ENCODE peak calls at places on chromosomes 3 and 15, in eight cellular contexts. One of them, this sample, is unnamed.

GRCh38 chr3:19147905-19148767 is at the start of gene KCNH8:
- DNase-seq in A172: no peak
- DNase-seq in stimulated activated CD8-positive, alpha-beta memory T cell treated with anti-CD3 and anti-CD28 coated beads, Interleukin-12 subunit alpha, Interleukin-12 subunit beta, amount 100 ng/mL, for 4 hours: no peak
- DNase-seq in NCI-H187: peak
- DNase-seq in ACHN: no peak
- DNase-seq in hepatocyte: peak
- DNase-seq in pons: peak
- DNase-seq in AG09309: no peak
- DNase-seq in this sample: peak

GRCh38 chr3:139676634-139677197 is 1.1 kb downstream of the NMNAT3 start:
- DNase-seq in A172: no peak
- DNase-seq in stimulated activated CD8-positive, alpha-beta memory T cell treated with anti-CD3 and anti-CD28 coated beads, Interleukin-12 subunit alpha, Interleukin-12 subunit beta, amount 100 ng/mL, for 4 hours: no peak
- DNase-seq in NCI-H187: no peak
- DNase-seq in ACHN: no peak
- DNase-seq in hepatocyte: no peak
- DNase-seq in pons: peak
- DNase-seq in AG09309: no peak
- DNase-seq in this sample: no peak

GRCh38 chr3:74789111-74789510 is 174.7 kb upstream of the CNTN3 start:
- DNase-seq in A172: no peak
- DNase-seq in stimulated activated CD8-positive, alpha-beta memory T cell treated with anti-CD3 and anti-CD28 coated beads, Interleukin-12 subunit alpha, Interleukin-12 subunit beta, amount 100 ng/mL, for 4 hours: no peak
- DNase-seq in NCI-H187: no peak
- DNase-seq in ACHN: no peak
- DNase-seq in hepatocyte: peak
- DNase-seq in pons: no peak
- DNase-seq in AG09309: peak
- DNase-seq in this sample: no peak

GRCh38 chr15:60634815-60635214 is 155.9 kb upstream of the ICE2 start:
- DNase-seq in A172: no peak
- DNase-seq in stimulated activated CD8-positive, alpha-beta memory T cell treated with anti-CD3 and anti-CD28 coated beads, Interleukin-12 subunit alpha, Interleukin-12 subunit beta, amount 100 ng/mL, for 4 hours: no peak
- DNase-seq in NCI-H187: no peak
- DNase-seq in ACHN: no peak
- DNase-seq in hepatocyte: no peak
- DNase-seq in pons: no peak
- DNase-seq in AG09309: no peak
- DNase-seq in this sample: no peak

GRCh38 chr3:71725279-71725991 is at the start of gene EIF4E3:
- DNase-seq in A172: no peak
- DNase-seq in stimulated activated CD8-positive, alpha-beta memory T cell treated with anti-CD3 and anti-CD28 coated beads, Interleukin-12 subunit alpha, Interleukin-12 subunit beta, amount 100 ng/mL, for 4 hours: peak
- DNase-seq in NCI-H187: no peak
- DNase-seq in ACHN: peak
- DNase-seq in hepatocyte: peak
- DNase-seq in pons: no peak
- DNase-seq in AG09309: no peak
- DNase-seq in this sample: no peak

GRCh38 chr3:14502472-14502871 is 37.7 kb downstream of the GRIP2 start:
- DNase-seq in A172: no peak
- DNase-seq in stimulated activated CD8-positive, alpha-beta memory T cell treated with anti-CD3 and anti-CD28 coated beads, Interleukin-12 subunit alpha, Interleukin-12 subunit beta, amount 100 ng/mL, for 4 hours: no peak
- DNase-seq in NCI-H187: no peak
- DNase-seq in ACHN: no peak
- DNase-seq in hepatocyte: no peak
- DNase-seq in pons: no peak
- DNase-seq in AG09309: no peak
- DNase-seq in this sample: no peak

GRCh38 chr3:123661973-123662372 is 77.1 kb upstream of the HACD2 start:
- DNase-seq in A172: no peak
- DNase-seq in stimulated activated CD8-positive, alpha-beta memory T cell treated with anti-CD3 and anti-CD28 coated beads, Interleukin-12 subunit alpha, Interleukin-12 subunit beta, amount 100 ng/mL, for 4 hours: no peak
- DNase-seq in NCI-H187: no peak
- DNase-seq in ACHN: no peak
- DNase-seq in hepatocyte: no peak
- DNase-seq in pons: no peak
- DNase-seq in AG09309: no peak
- DNase-seq in this sample: no peak

GRCh38 chr3:134374791-134375541 is 719 bp upstream of the AMOTL2 start:
- DNase-seq in A172: peak
- DNase-seq in stimulated activated CD8-positive, alpha-beta memory T cell treated with anti-CD3 and anti-CD28 coated beads, Interleukin-12 subunit alpha, Interleukin-12 subunit beta, amount 100 ng/mL, for 4 hours: no peak
- DNase-seq in NCI-H187: no peak
- DNase-seq in ACHN: peak
- DNase-seq in hepatocyte: peak
- DNase-seq in pons: peak
- DNase-seq in AG09309: no peak
- DNase-seq in this sample: no peak

GRCh38 chr15:25739687-25740121 is 123.4 kb downstream of the ATP10A start:
- DNase-seq in A172: no peak
- DNase-seq in stimulated activated CD8-positive, alpha-beta memory T cell treated with anti-CD3 and anti-CD28 coated beads, Interleukin-12 subunit alpha, Interleukin-12 subunit beta, amount 100 ng/mL, for 4 hours: no peak
- DNase-seq in NCI-H187: no peak
- DNase-seq in ACHN: peak
- DNase-seq in hepatocyte: peak
- DNase-seq in pons: peak
- DNase-seq in AG09309: no peak
- DNase-seq in this sample: no peak

GRCh38 chr3:94114667-94115066 is 51.8 kb downstream of the NSUN3 start:
- DNase-seq in A172: no peak
- DNase-seq in stimulated activated CD8-positive, alpha-beta memory T cell treated with anti-CD3 and anti-CD28 coated beads, Interleukin-12 subunit alpha, Interleukin-12 subunit beta, amount 100 ng/mL, for 4 hours: no peak
- DNase-seq in NCI-H187: no peak
- DNase-seq in ACHN: no peak
- DNase-seq in hepatocyte: no peak
- DNase-seq in pons: no peak
- DNase-seq in AG09309: no peak
- DNase-seq in this sample: no peak

GRCh38 chr3:170232266-170232665 is 10.0 kb downstream of the PRKCI start:
- DNase-seq in A172: no peak
- DNase-seq in stimulated activated CD8-positive, alpha-beta memory T cell treated with anti-CD3 and anti-CD28 coated beads, Interleukin-12 subunit alpha, Interleukin-12 subunit beta, amount 100 ng/mL, for 4 hours: no peak
- DNase-seq in NCI-H187: no peak
- DNase-seq in ACHN: peak
- DNase-seq in hepatocyte: no peak
- DNase-seq in pons: no peak
- DNase-seq in AG09309: no peak
- DNase-seq in this sample: no peak

GRCh38 chr3:194327030-194327413 is 24.1 kb downstream of the CPN2 start:
- DNase-seq in A172: no peak
- DNase-seq in stimulated activated CD8-positive, alpha-beta memory T cell treated with anti-CD3 and anti-CD28 coated beads, Interleukin-12 subunit alpha, Interleukin-12 subunit beta, amount 100 ng/mL, for 4 hours: no peak
- DNase-seq in NCI-H187: no peak
- DNase-seq in ACHN: peak
- DNase-seq in hepatocyte: no peak
- DNase-seq in pons: no peak
- DNase-seq in AG09309: no peak
- DNase-seq in this sample: no peak

GRCh38 chr3:3333571-3333970 is 154.1 kb upstream of the CRBN start:
- DNase-seq in A172: no peak
- DNase-seq in stimulated activated CD8-positive, alpha-beta memory T cell treated with anti-CD3 and anti-CD28 coated beads, Interleukin-12 subunit alpha, Interleukin-12 subunit beta, amount 100 ng/mL, for 4 hours: no peak
- DNase-seq in NCI-H187: no peak
- DNase-seq in ACHN: no peak
- DNase-seq in hepatocyte: no peak
- DNase-seq in pons: no peak
- DNase-seq in AG09309: no peak
- DNase-seq in this sample: no peak

GRCh38 chr3:104604326-104605010 is 762.2 kb upstream of the ALCAM start:
- DNase-seq in A172: peak
- DNase-seq in stimulated activated CD8-positive, alpha-beta memory T cell treated with anti-CD3 and anti-CD28 coated beads, Interleukin-12 subunit alpha, Interleukin-12 subunit beta, amount 100 ng/mL, for 4 hours: no peak
- DNase-seq in NCI-H187: no peak
- DNase-seq in ACHN: peak
- DNase-seq in hepatocyte: no peak
- DNase-seq in pons: peak
- DNase-seq in AG09309: peak
- DNase-seq in this sample: no peak

GRCh38 chr15:74961616-74962015 is 5.0 kb upstream of the RPP25 start:
- DNase-seq in A172: no peak
- DNase-seq in stimulated activated CD8-positive, alpha-beta memory T cell treated with anti-CD3 and anti-CD28 coated beads, Interleukin-12 subunit alpha, Interleukin-12 subunit beta, amount 100 ng/mL, for 4 hours: no peak
- DNase-seq in NCI-H187: no peak
- DNase-seq in ACHN: no peak
- DNase-seq in hepatocyte: no peak
- DNase-seq in pons: no peak
- DNase-seq in AG09309: no peak
- DNase-seq in this sample: no peak

GRCh38 chr15:50116477-50116876 is 2.6 kb downstream of the ATP8B4 start:
- DNase-seq in A172: peak
- DNase-seq in stimulated activated CD8-positive, alpha-beta memory T cell treated with anti-CD3 and anti-CD28 coated beads, Interleukin-12 subunit alpha, Interleukin-12 subunit beta, amount 100 ng/mL, for 4 hours: no peak
- DNase-seq in NCI-H187: no peak
- DNase-seq in ACHN: peak
- DNase-seq in hepatocyte: no peak
- DNase-seq in pons: peak
- DNase-seq in AG09309: no peak
- DNase-seq in this sample: no peak

GRCh38 chr15:62951481-62951880 is 91.1 kb upstream of the TPM1 start:
- DNase-seq in A172: no peak
- DNase-seq in stimulated activated CD8-positive, alpha-beta memory T cell treated with anti-CD3 and anti-CD28 coated beads, Interleukin-12 subunit alpha, Interleukin-12 subunit beta, amount 100 ng/mL, for 4 hours: no peak
- DNase-seq in NCI-H187: no peak
- DNase-seq in ACHN: no peak
- DNase-seq in hepatocyte: no peak
- DNase-seq in pons: no peak
- DNase-seq in AG09309: no peak
- DNase-seq in this sample: no peak

GRCh38 chr3:11060500-11061251 is 68.1 kb downstream of the SLC6A1 start:
- DNase-seq in A172: peak
- DNase-seq in stimulated activated CD8-positive, alpha-beta memory T cell treated with anti-CD3 and anti-CD28 coated beads, Interleukin-12 subunit alpha, Interleukin-12 subunit beta, amount 100 ng/mL, for 4 hours: no peak
- DNase-seq in NCI-H187: no peak
- DNase-seq in ACHN: peak
- DNase-seq in hepatocyte: peak
- DNase-seq in pons: peak
- DNase-seq in AG09309: no peak
- DNase-seq in this sample: peak

GRCh38 chr15:56243117-56243773 is 434 bp downstream of the RFX7 start:
- DNase-seq in A172: peak
- DNase-seq in stimulated activated CD8-positive, alpha-beta memory T cell treated with anti-CD3 and anti-CD28 coated beads, Interleukin-12 subunit alpha, Interleukin-12 subunit beta, amount 100 ng/mL, for 4 hours: peak
- DNase-seq in NCI-H187: peak
- DNase-seq in ACHN: peak
- DNase-seq in hepatocyte: peak
- DNase-seq in pons: peak
- DNase-seq in AG09309: no peak
- DNase-seq in this sample: peak

GRCh38 chr3:195208183-195208582 is 62.8 kb downstream of the XXYLT1 start:
- DNase-seq in A172: no peak
- DNase-seq in stimulated activated CD8-positive, alpha-beta memory T cell treated with anti-CD3 and anti-CD28 coated beads, Interleukin-12 subunit alpha, Interleukin-12 subunit beta, amount 100 ng/mL, for 4 hours: no peak
- DNase-seq in NCI-H187: no peak
- DNase-seq in ACHN: no peak
- DNase-seq in hepatocyte: no peak
- DNase-seq in pons: no peak
- DNase-seq in AG09309: no peak
- DNase-seq in this sample: no peak

GRCh38 chr3:52119826-52120225 is 34.4 kb downstream of the POC1A start:
- DNase-seq in A172: no peak
- DNase-seq in stimulated activated CD8-positive, alpha-beta memory T cell treated with anti-CD3 and anti-CD28 coated beads, Interleukin-12 subunit alpha, Interleukin-12 subunit beta, amount 100 ng/mL, for 4 hours: no peak
- DNase-seq in NCI-H187: no peak
- DNase-seq in ACHN: no peak
- DNase-seq in hepatocyte: no peak
- DNase-seq in pons: no peak
- DNase-seq in AG09309: no peak
- DNase-seq in this sample: no peak

GRCh38 chr3:185215873-185216586 is 37.8 kb downstream of the EHHADH start:
- DNase-seq in A172: no peak
- DNase-seq in stimulated activated CD8-positive, alpha-beta memory T cell treated with anti-CD3 and anti-CD28 coated beads, Interleukin-12 subunit alpha, Interleukin-12 subunit beta, amount 100 ng/mL, for 4 hours: no peak
- DNase-seq in NCI-H187: no peak
- DNase-seq in ACHN: peak
- DNase-seq in hepatocyte: no peak
- DNase-seq in pons: peak
- DNase-seq in AG09309: no peak
- DNase-seq in this sample: peak

GRCh38 chr3:158420654-158421396 is 150.2 kb upstream of the MLF1 start:
- DNase-seq in A172: peak
- DNase-seq in stimulated activated CD8-positive, alpha-beta memory T cell treated with anti-CD3 and anti-CD28 coated beads, Interleukin-12 subunit alpha, Interleukin-12 subunit beta, amount 100 ng/mL, for 4 hours: no peak
- DNase-seq in NCI-H187: no peak
- DNase-seq in ACHN: no peak
- DNase-seq in hepatocyte: no peak
- DNase-seq in pons: no peak
- DNase-seq in AG09309: peak
- DNase-seq in this sample: no peak

GRCh38 chr3:129723558-129724324 is 117.3 kb upstream of the PLXND1 start:
- DNase-seq in A172: peak
- DNase-seq in stimulated activated CD8-positive, alpha-beta memory T cell treated with anti-CD3 and anti-CD28 coated beads, Interleukin-12 subunit alpha, Interleukin-12 subunit beta, amount 100 ng/mL, for 4 hours: no peak
- DNase-seq in NCI-H187: no peak
- DNase-seq in ACHN: no peak
- DNase-seq in hepatocyte: peak
- DNase-seq in pons: peak
- DNase-seq in AG09309: peak
- DNase-seq in this sample: peak

GRCh38 chr3:161096771-161097367 is 8.3 kb downstream of the B3GALNT1 start:
- DNase-seq in A172: peak
- DNase-seq in stimulated activated CD8-positive, alpha-beta memory T cell treated with anti-CD3 and anti-CD28 coated beads, Interleukin-12 subunit alpha, Interleukin-12 subunit beta, amount 100 ng/mL, for 4 hours: no peak
- DNase-seq in NCI-H187: no peak
- DNase-seq in ACHN: peak
- DNase-seq in hepatocyte: no peak
- DNase-seq in pons: no peak
- DNase-seq in AG09309: no peak
- DNase-seq in this sample: no peak

GRCh38 chr3:190205739-190206138 is 85.0 kb upstream of the P3H2 start:
- DNase-seq in A172: peak
- DNase-seq in stimulated activated CD8-positive, alpha-beta memory T cell treated with anti-CD3 and anti-CD28 coated beads, Interleukin-12 subunit alpha, Interleukin-12 subunit beta, amount 100 ng/mL, for 4 hours: no peak
- DNase-seq in NCI-H187: no peak
- DNase-seq in ACHN: peak
- DNase-seq in hepatocyte: no peak
- DNase-seq in pons: no peak
- DNase-seq in AG09309: peak
- DNase-seq in this sample: no peak

GRCh38 chr3:140093742-140094141 is 158.8 kb downstream of the CLSTN2 start:
- DNase-seq in A172: peak
- DNase-seq in stimulated activated CD8-positive, alpha-beta memory T cell treated with anti-CD3 and anti-CD28 coated beads, Interleukin-12 subunit alpha, Interleukin-12 subunit beta, amount 100 ng/mL, for 4 hours: no peak
- DNase-seq in NCI-H187: no peak
- DNase-seq in ACHN: peak
- DNase-seq in hepatocyte: peak
- DNase-seq in pons: peak
- DNase-seq in AG09309: peak
- DNase-seq in this sample: no peak